ENCODE peak calls at places on chromosomes 12 and 14, in nine cellular contexts. L is right cardiac atrium, R is T-helper 1 cell, N is neural crest cell, G is fibroblast of the conjunctiva, F is Daoy, M is frontal cortex, H is HepG2, V is skeletal muscle cell. A is an unnamed sample.

GRCh38 chr12:8629486-8630033 is 16.9 kb upstream of the AICDA start:
- DNase-seq in M (no peak), N (no peak), L (no peak), G (no peak), V (peak), F (peak), R (no peak), H (no peak), A (no peak)

GRCh38 chr12:94676011-94676709 is 25.8 kb upstream of the TMCC3 start:
- DNase-seq in F (no peak), H (no peak), L (peak), G (no peak), N (no peak), R (no peak), M (no peak), V (no peak), A (no peak)

GRCh38 chr14:53715390-53715730 is 241.3 kb downstream of the BMP4 start:
- DNase-seq in G (peak), L (no peak), F (peak), N (no peak), H (peak), R (no peak), V (peak), M (no peak), A (no peak)

GRCh38 chr12:58775396-58775795 is 144.9 kb downstream of the LRIG3 start:
- DNase-seq in F (no peak), M (no peak), R (no peak), V (no peak), N (no peak), G (no peak), L (no peak), H (no peak), A (no peak)

GRCh38 chr14:94000986-94001385 is 3.9 kb downstream of the CCDC197 start:
- DNase-seq in M (no peak), N (no peak), G (no peak), L (no peak), V (no peak), R (no peak), F (no peak), H (no peak), A (no peak)

GRCh38 chr14:50230601-50231474 is 540 bp downstream of the SOS2 start:
- DNase-seq in M (peak), L (peak), R (no peak), H (peak), G (peak), V (no peak), F (peak), N (peak), A (peak)

GRCh38 chr12:103181366-103182152 is 224.1 kb downstream of the ASCL1 start:
- DNase-seq in N (no peak), R (no peak), L (no peak), G (no peak), M (no peak), V (no peak), H (no peak), F (no peak), A (no peak)

GRCh38 chr14:46250113-46250703 is 401.4 kb downstream of the RPL10L start:
- DNase-seq in R (no peak), N (no peak), F (no peak), V (no peak), H (peak), L (no peak), M (no peak), G (no peak), A (no peak)

A was measured in C1 segment of cervical spinal cord.